ENCODE peak calls at places on chromosomes 16 and 17, in seven cellular contexts. O is mesendoderm; Q is NCI-H345; F is activated CD4-positive, alpha-beta T cell treated with anti-CD3 and anti-CD28 coated beads, Interleukin-2, amount 50 U/mL, for 24 hours; W is amniotic epithelial cell; E is A549; P is aorta. A is an unnamed sample.
A peak's percentile ranks its signal among the peaks of the same experiment; 100 is the strongest.

GRCh38 chr17:78040561-78041400 is 82.3 kb downstream of the TNRC6C start:
- DNase-seq in F (no peak), P (peak; percentile 89), E (peak; percentile 81), O (no peak), W (peak; percentile 53), Q (peak; percentile 86), A (peak; percentile 76)

GRCh38 chr17:58493506-58493905 is 5.3 kb upstream of the HSF5 start:
- DNase-seq in P (no peak), E (no peak), O (no peak), F (no peak), W (no peak), Q (no peak), A (no peak)

GRCh38 chr17:19769946-19770652 is 22.0 kb upstream of the ALDH3A1 start:
- DNase-seq in P (no peak), W (peak; percentile 90), Q (no peak), E (no peak), O (no peak), F (no peak), A (no peak)

GRCh38 chr17:40648326-40648968 is 829 bp upstream of the SMARCE1 start:
- DNase-seq in W (peak; percentile 21), O (no peak), E (no peak), Q (peak; percentile 44), P (peak; percentile 80), F (no peak), A (no peak)

GRCh38 chr17:49924589-49924988 is 44.4 kb upstream of the DLX4 start:
- DNase-seq in O (no peak), F (no peak), W (no peak), P (no peak), Q (no peak), E (no peak), A (no peak)

GRCh38 chr17:15377200-15377599 is 35.8 kb upstream of the TEKT3 start:
- DNase-seq in E (no peak), W (peak; percentile 75), F (no peak), Q (no peak), O (no peak), P (no peak), A (no peak)

GRCh38 chr17:79915850-79916430 is 76.7 kb upstream of the CBX4 start:
- DNase-seq in E (peak; percentile 77), P (peak; percentile 76), O (peak; percentile 70), W (peak; percentile 40), F (no peak), Q (peak; percentile 18), A (peak; percentile 26)

GRCh38 chr16:307691-308312 is 24.8 kb downstream of the PDIA2 start:
- DNase-seq in E (no peak), Q (no peak), P (no peak), F (no peak), W (no peak), O (no peak), A (no peak)

GRCh38 chr17:48625502-48626201 is 506 bp downstream of the HOXB9 start:
- DNase-seq in P (peak; percentile 80), O (peak; percentile 76), F (no peak), W (no peak), E (peak; percentile 66), Q (peak; percentile 37), A (peak; percentile 40)

GRCh38 chr17:68389041-68389440 is 68.3 kb downstream of the WIPI1 start:
- DNase-seq in E (no peak), P (no peak), W (no peak), Q (no peak), O (no peak), F (no peak), A (no peak)

GRCh38 chr17:74512041-74512440 is 19.2 kb downstream of the CD300LB start:
- DNase-seq in P (no peak), E (no peak), W (no peak), F (no peak), O (no peak), Q (no peak), A (no peak)

GRCh38 chr16:67419931-67420330 is 3.7 kb upstream of the ZDHHC1 start:
- DNase-seq in Q (no peak), F (no peak), P (no peak), W (no peak), E (peak; percentile 35), O (peak; percentile 72), A (no peak)

GRCh38 chr17:18992454-18993130 is 12.0 kb downstream of the FAM83G start:
- DNase-seq in O (no peak), W (no peak), Q (no peak), P (no peak), F (no peak), E (no peak), A (no peak)

GRCh38 chr16:14196011-14196410 is 124.9 kb downstream of the MRTFB start:
- DNase-seq in F (no peak), O (peak; percentile 13), W (peak; percentile 67), Q (no peak), P (no peak), E (no peak), A (no peak)

GRCh38 chr17:57604771-57605733 is 140.0 kb downstream of the CCDC182 start:
- DNase-seq in F (no peak), W (peak; percentile 54), E (no peak), O (no peak), Q (peak; percentile 91), P (peak; percentile 73), A (peak; percentile 90)

GRCh38 chr17:63445065-63445464 is 1.0 kb downstream of the CYB561 start:
- DNase-seq in Q (no peak), W (no peak), O (no peak), F (no peak), E (no peak), P (no peak), A (no peak)

GRCh38 chr16:12260647-12261262 is 284.2 kb downstream of the SNX29 start:
- DNase-seq in Q (no peak), O (peak; percentile 85), E (peak; percentile 71), W (no peak), F (no peak), P (no peak), A (no peak)

GRCh38 chr16:11379420-11379819 is 34.2 kb downstream of the RMI2 start:
- DNase-seq in O (no peak), Q (no peak), P (peak; percentile 34), E (no peak), F (no peak), W (no peak), A (no peak)

GRCh38 chr17:16352303-16352837 is 899 bp downstream of the CENPV start:
- DNase-seq in F (peak; percentile 10), E (peak; percentile 62), Q (peak; percentile 76), P (peak; percentile 77), O (peak; percentile 84), W (peak; percentile 16), A (peak; percentile 66)